ENCODE peak calls at places on chromosomes 6 and 20, in nine cellular contexts. O, D, K, H, L, T, Z, S and C are unnamed samples.

GRCh38 chr20:33209789-33210188 is 7.4 kb upstream of the BPIFA3 start:
- DNase-seq in O (no peak), D (peak; percentile 38), K (no peak), H (peak; percentile 31), L (peak; percentile 40), T (no peak), Z (peak; percentile 58), S (no peak), C (peak; percentile 31)

GRCh38 chr6:109458774-109459531 is 3.4 kb upstream of the MICAL1 start:
- DNase-seq in O (no peak), D (no peak), K (no peak), H (no peak), L (no peak), T (no peak), Z (no peak), S (no peak), C (no peak)

GRCh38 chr6:152094992-152095592 is 287.6 kb downstream of the ESR1 start:
- DNase-seq in O (no peak), D (peak; percentile 99), K (no peak), H (peak; percentile 100), L (peak; percentile 97), T (peak; percentile 90), Z (peak; percentile 89), S (no peak), C (peak; percentile 83)

GRCh38 chr6:158284340-158285210 is 27.7 kb upstream of the TULP4 start:
- DNase-seq in O (peak; percentile 72), D (peak; percentile 76), K (no peak), H (peak; percentile 92), L (no peak), T (no peak), Z (no peak), S (no peak), C (no peak)

GRCh38 chr6:161048636-161049035 is 57.1 kb downstream of the MAP3K4 start:
- DNase-seq in O (no peak), D (no peak), K (no peak), H (peak; percentile 29), L (no peak), T (no peak), Z (no peak), S (no peak), C (no peak)

GRCh38 chr20:41734506-41734945 is 116.3 kb upstream of the CHD6 start:
- DNase-seq in O (peak; percentile 17), D (peak; percentile 34), K (peak; percentile 22), H (peak; percentile 25), L (peak; percentile 37), T (no peak), Z (no peak), S (peak; percentile 52), C (peak; percentile 56)

GRCh38 chr6:164208371-164208770 is 793.9 kb downstream of the QKI start:
- DNase-seq in O (no peak), D (no peak), K (no peak), H (no peak), L (no peak), T (no peak), Z (no peak), S (no peak), C (no peak)

GRCh38 chr20:25079171-25079570 is 2.8 kb downstream of the VSX1 start:
- DNase-seq in O (no peak), D (no peak), K (no peak), H (no peak), L (no peak), T (peak; percentile 17), Z (no peak), S (peak; percentile 39), C (no peak)

GRCh38 chr6:1024161-1024560 is 287.7 kb upstream of the FOXQ1 start:
- DNase-seq in O (no peak), D (no peak), K (no peak), H (no peak), L (no peak), T (peak; percentile 55), Z (no peak), S (no peak), C (no peak)

GRCh38 chr20:22389836-22390542 is 194.4 kb downstream of the FOXA2 start:
- DNase-seq in O (no peak), D (no peak), K (peak; percentile 34), H (no peak), L (no peak), T (no peak), Z (no peak), S (no peak), C (no peak)

GRCh38 chr6:117498159-117498558 is 15.7 kb downstream of the DCBLD1 start:
- DNase-seq in O (no peak), D (peak; percentile 56), K (no peak), H (peak; percentile 91), L (peak; percentile 88), T (no peak), Z (no peak), S (no peak), C (no peak)